ENCODE peak calls at places on chromosomes 13 and 19, in eight cellular contexts. N is left ventricle myocardium inferior, A is neural progenitor cell, O is hepatocyte, R is fibroblast of lung, C is A549, D is Caco-2, M is AG04449. U is an unnamed sample.

GRCh38 chr13:95784161-95784880 is 107.4 kb downstream of the DNAJC3 start:
- DNase-seq in N (no peak), A (no peak), O (peak; percentile 56), R (peak; percentile 89), C (peak; percentile 4), D (no peak), M (peak; percentile 36), U (no peak)

GRCh38 chr13:66915596-66916185 is 314.4 kb downstream of the PCDH9 start:
- DNase-seq in N (no peak), A (no peak), O (no peak), R (no peak), C (no peak), D (no peak), M (no peak), U (no peak)

GRCh38 chr13:98675837-98676236 is 76.6 kb downstream of the SLC15A1 start:
- DNase-seq in N (no peak), A (no peak), O (no peak), R (no peak), C (no peak), D (no peak), M (no peak), U (no peak)

GRCh38 chr13:28340272-28340793 is 154.6 kb downstream of the FLT1 start:
- DNase-seq in N (no peak), A (no peak), O (no peak), R (no peak), C (no peak), D (no peak), M (no peak), U (no peak)

GRCh38 chr19:30255783-30256509 is 116.2 kb upstream of the ZNF536 start:
- DNase-seq in N (no peak), A (peak; percentile 68), O (no peak), R (no peak), C (no peak), D (no peak), M (no peak), U (peak; percentile 42)

GRCh38 chr19:54518844-54519243 is 16.2 kb downstream of the LAIR2 start:
- DNase-seq in N (no peak), A (no peak), O (no peak), R (no peak), C (no peak), D (no peak), M (no peak), U (no peak)

GRCh38 chr13:29532821-29533220 is 62.7 kb downstream of the SLC7A1 start:
- DNase-seq in N (no peak), A (no peak), O (no peak), R (no peak), C (no peak), D (no peak), M (no peak), U (no peak)

GRCh38 chr13:39406688-39407087 is 196.3 kb downstream of the LHFPL6 start:
- DNase-seq in N (no peak), A (no peak), O (no peak), R (no peak), C (no peak), D (no peak), M (no peak), U (no peak)

GRCh38 chr13:110925023-110925608 is 10.2 kb upstream of the ANKRD10 start:
- DNase-seq in N (no peak), A (peak; percentile 55), O (no peak), R (no peak), C (no peak), D (no peak), M (no peak), U (no peak)

GRCh38 chr19:10835754-10836477 is at the start of gene TMED1:
- DNase-seq in N (peak; percentile 99), A (peak; percentile 100), O (peak; percentile 100), R (peak; percentile 99), C (peak; percentile 91), D (peak; percentile 99), M (peak; percentile 92), U (peak; percentile 100)
- TF ChIP-seq CTCF in N (peak; percentile 43), A (peak; percentile 40), O (peak; percentile 13), R (peak; percentile 15), C (no peak), D (no peak), M (peak; percentile 24), U (peak; percentile 62)

GRCh38 chr19:48085904-48086864 is 24.4 kb downstream of the PLA2G4C start:
- DNase-seq in N (no peak), A (no peak), O (no peak), R (no peak), C (no peak), D (peak; percentile 34), M (no peak), U (no peak)
- TF ChIP-seq CTCF in N (no peak), A (peak; percentile 8), O (no peak), R (no peak), C (no peak), D (peak; percentile 29), M (no peak), U (no peak)

GRCh38 chr13:90427322-90428272 is 919.9 kb upstream of the MIR17HG start:
- DNase-seq in N (no peak), A (peak; percentile 17), O (no peak), R (no peak), C (no peak), D (no peak), M (no peak), U (peak; percentile 41)

GRCh38 chr13:90428522-90429210 is 918.8 kb upstream of the MIR17HG start:
- DNase-seq in N (no peak), A (no peak), O (no peak), R (no peak), C (no peak), D (no peak), M (no peak), U (peak; percentile 17)

GRCh38 chr13:90430127-90430526 is 917.4 kb upstream of the MIR17HG start:
- DNase-seq in N (no peak), A (no peak), O (no peak), R (peak; percentile 31), C (no peak), D (no peak), M (no peak), U (no peak)
- TF ChIP-seq CTCF in N (no peak), A (no peak), O (no peak), R (no peak), C (no peak), D (no peak), M (no peak), U (no peak)

GRCh38 chr19:17103177-17103576 is 27.6 kb downstream of the MYO9B start:
- DNase-seq in N (no peak), A (peak; percentile 26), O (no peak), R (peak; percentile 70), C (peak; percentile 35), D (peak; percentile 35), M (no peak), U (peak; percentile 60)
- TF ChIP-seq CTCF in N (peak; percentile 45), A (peak; percentile 42), O (peak; percentile 25), R (peak; percentile 91), C (peak; percentile 33), D (peak; percentile 46), M (peak; percentile 58), U (peak; percentile 71)

GRCh38 chr19:56367829-56368711 is 25.3 kb downstream of the ZNF582 start:
- DNase-seq in N (peak; percentile 94), A (peak; percentile 93), O (peak; percentile 94), R (peak; percentile 95), C (peak; percentile 33), D (no peak), M (peak; percentile 63), U (peak; percentile 97)
- TF ChIP-seq CTCF in N (no peak), A (no peak), O (no peak), R (no peak), C (no peak), D (no peak), M (no peak), U (no peak)

GRCh38 chr19:46297700-46298476 is 1.0 kb downstream of the HIF3A start:
- DNase-seq in N (peak; percentile 90), A (peak; percentile 26), O (peak; percentile 78), R (peak; percentile 92), C (no peak), D (no peak), M (no peak), U (no peak)
- TF ChIP-seq CTCF in N (peak; percentile 57), A (peak; percentile 26), O (peak; percentile 36), R (peak; percentile 33), C (no peak), D (no peak), M (no peak), U (no peak)

DNA sequence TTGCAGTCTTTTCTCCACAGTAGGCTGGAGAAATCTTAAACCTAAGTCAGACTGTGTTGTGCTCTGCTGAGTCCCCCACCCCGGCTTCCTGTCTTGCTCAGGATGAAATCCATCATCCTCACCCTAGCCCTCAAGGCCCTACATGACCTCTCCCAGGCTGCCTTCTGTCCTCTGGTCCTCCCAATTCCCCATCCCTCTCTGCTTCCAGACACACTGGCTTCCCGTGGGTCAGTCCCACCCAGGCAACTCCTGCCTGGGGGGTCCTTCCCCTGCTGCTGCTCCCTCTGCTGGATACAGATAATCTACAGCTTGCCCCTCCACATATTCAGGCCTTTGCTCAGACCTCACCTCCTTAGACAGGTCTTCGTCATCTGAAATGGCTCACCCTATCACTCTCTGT is 18.4 kb upstream of the CBY2 start:
- DNase-seq in N (no peak), A (peak; percentile 28), O (no peak), R (no peak), C (no peak), D (no peak), M (no peak), U (no peak)
- TF ChIP-seq CTCF in N (no peak), A (peak; percentile 42), O (no peak), R (no peak), C (no peak), D (peak; percentile 19), M (no peak), U (no peak)

U was measured in glutamatergic neuron.